ENCODE peak calls at places on chromosome 10, in ten cellular contexts. L is neural progenitor cell; O is stimulated activated CD8-positive, alpha-beta memory T cell treated with anti-CD3 and anti-CD28 coated beads, Interleukin-15, amount 100 ng/mL, for 1 hour; H is NCI-H1105 treated with DMSO at 0.1 percent for 48 hours; C is natural killer cell; Y is astrocyte; W is HEK293T; R is NCI-H1417; D is ACHN; E is anterior cingulate cortex. K is an unnamed sample.

GRCh38 chr10:48547061-48547895 is 57.6 kb downstream of the ARHGAP22 start:
- DNase-seq in L (no peak), O (no peak), H (no peak), C (no peak), Y (no peak), W (no peak), R (no peak), D (no peak), E (no peak), K (no peak)

GRCh38 chr10:43921478-43921877 is 272.8 kb upstream of the ZNF32 start:
- DNase-seq in L (no peak), O (no peak), H (no peak), C (no peak), Y (no peak), W (no peak), R (no peak), D (no peak), E (no peak), K (no peak)

GRCh38 chr10:63611078-63611477 is 89.9 kb downstream of the REEP3 start:
- DNase-seq in L (no peak), O (no peak), H (no peak), C (no peak), Y (peak), W (no peak), R (no peak), D (no peak), E (no peak), K (no peak)

GRCh38 chr10:132547421-132547861 is 9.9 kb downstream of the INPP5A start:
- DNase-seq in L (no peak), O (no peak), H (no peak), C (no peak), Y (no peak), W (no peak), R (no peak), D (no peak), E (no peak), K (no peak)

GRCh38 chr10:49761789-49762565 is at the start of gene OGDHL:
- DNase-seq in L (peak), O (no peak), H (peak), C (no peak), Y (peak), W (peak), R (peak), D (peak), E (no peak), K (peak)

GRCh38 chr10:80855348-80855971 is 317.8 kb downstream of the SH2D4B start:
- DNase-seq in L (peak), O (no peak), H (no peak), C (no peak), Y (no peak), W (peak), R (peak), D (peak), E (no peak), K (no peak)

GRCh38 chr10:98267069-98267893 is 713 bp downstream of the LOXL4 start:
- DNase-seq in L (no peak), O (no peak), H (no peak), C (no peak), Y (no peak), W (no peak), R (peak), D (peak), E (no peak), K (no peak)

GRCh38 chr10:7592627-7593026 is 74.1 kb downstream of the ITIH5 start:
- DNase-seq in L (no peak), O (no peak), H (no peak), C (no peak), Y (no peak), W (no peak), R (no peak), D (no peak), E (no peak), K (no peak)

GRCh38 chr10:63699785-63700184 is 178.6 kb downstream of the REEP3 start:
- DNase-seq in L (no peak), O (no peak), H (no peak), C (no peak), Y (peak), W (no peak), R (no peak), D (peak), E (no peak), K (no peak)

GRCh38 chr10:69809318-69809717 is 7.6 kb downstream of the COL13A1 start:
- DNase-seq in L (no peak), O (no peak), H (no peak), C (no peak), Y (no peak), W (no peak), R (no peak), D (no peak), E (no peak), K (no peak)

GRCh38 chr10:65670087-65670486 is 1255.7 kb upstream of the LRRTM3 start:
- DNase-seq in L (no peak), O (no peak), H (no peak), C (no peak), Y (peak), W (no peak), R (no peak), D (no peak), E (no peak), K (no peak)

GRCh38 chr10:31508882-31509281 is 189.9 kb downstream of the ZEB1 start:
- DNase-seq in L (no peak), O (no peak), H (no peak), C (no peak), Y (peak), W (no peak), R (no peak), D (no peak), E (no peak), K (no peak)

GRCh38 chr10:48233643-48234042 is 40.9 kb downstream of the FRMPD2 start:
- DNase-seq in L (no peak), O (no peak), H (no peak), C (no peak), Y (no peak), W (no peak), R (no peak), D (no peak), E (no peak), K (no peak)

GRCh38 chr10:47314416-47314970 is 7.8 kb upstream of the GDF2 start:
- DNase-seq in L (no peak), O (no peak), H (no peak), C (no peak), Y (no peak), W (no peak), R (no peak), D (no peak), E (no peak), K (no peak)

GRCh38 chr10:122838880-122839279 is 6.8 kb downstream of the CUZD1 start:
- DNase-seq in L (no peak), O (no peak), H (no peak), C (no peak), Y (no peak), W (no peak), R (no peak), D (no peak), E (no peak), K (no peak)

GRCh38 chr10:31896972-31897384 is 31.7 kb downstream of the ARHGAP12 start:
- DNase-seq in L (no peak), O (no peak), H (no peak), C (no peak), Y (peak), W (no peak), R (no peak), D (no peak), E (no peak), K (no peak)

GRCh38 chr10:88983206-88983605 is 7.4 kb upstream of the FAS start:
- DNase-seq in L (no peak), O (no peak), H (no peak), C (no peak), Y (peak), W (no peak), R (no peak), D (no peak), E (no peak), K (no peak)

GRCh38 chr10:87862644-87863101 is 660 bp downstream of the KLLN start:
- DNase-seq in L (peak), O (no peak), H (peak), C (no peak), Y (no peak), W (no peak), R (peak), D (no peak), E (no peak), K (no peak)

GRCh38 chr10:122515588-122516231 is 44.8 kb upstream of the DMBT1 start:
- DNase-seq in L (no peak), O (no peak), H (no peak), C (no peak), Y (peak), W (no peak), R (no peak), D (no peak), E (no peak), K (no peak)